ENCODE peak calls at places on chromosome 13, in eight cellular contexts. D, R, N, E, M, G, V and L are unnamed samples.
A peak's percentile ranks its signal among the peaks of the same experiment; 100 is the strongest.

GRCh38 chr13:101751488-101751887 is 299.0 kb downstream of the ITGBL1 start:
- DNase-seq in M (no peak), R (peak; percentile 2), D (no peak), E (peak; percentile 88), G (no peak), N (no peak), V (peak; percentile 93), L (peak; percentile 92)

GRCh38 chr13:100707818-100708740 is 33.5 kb upstream of the TMTC4 start:
- DNase-seq in V (peak; percentile 83), N (no peak), E (no peak), R (no peak), D (no peak), M (no peak), G (no peak), L (peak; percentile 2)

GRCh38 chr13:50188696-50189095 is 173.5 kb downstream of the KCNRG start:
- DNase-seq in M (no peak), E (no peak), R (no peak), V (no peak), N (no peak), G (no peak), D (no peak), L (no peak)

GRCh38 chr13:65417953-65418352 is 1812.2 kb downstream of the PCDH9 start:
- DNase-seq in G (no peak), E (no peak), M (no peak), V (no peak), N (no peak), R (no peak), D (no peak), L (peak; percentile 19)

GRCh38 chr13:41019027-41019487 is at the start of gene ELF1:
- DNase-seq in V (peak; percentile 91), R (no peak), G (no peak), D (no peak), N (no peak), E (peak; percentile 22), M (no peak), L (peak; percentile 78)

GRCh38 chr13:48891586-48891985 is 84.1 kb upstream of the FNDC3A start:
- DNase-seq in M (no peak), V (peak; percentile 62), G (no peak), R (no peak), D (no peak), N (no peak), E (peak; percentile 81), L (peak; percentile 56)

GRCh38 chr13:44281252-44282000 is 92.2 kb upstream of the SERP2 start:
- DNase-seq in D (no peak), R (no peak), E (no peak), M (no peak), V (no peak), G (no peak), N (no peak), L (no peak)

GRCh38 chr13:96090240-96091101 is 564 bp downstream of the HS6ST3 start:
- DNase-seq in N (peak; percentile 14), R (no peak), M (peak; percentile 56), E (peak; percentile 12), V (no peak), D (peak; percentile 70), G (peak; percentile 57), L (no peak)

GRCh38 chr13:113749956-113750355 is 9.1 kb upstream of the TMEM255B start:
- DNase-seq in V (no peak), G (no peak), M (no peak), D (no peak), N (no peak), R (no peak), E (no peak), L (no peak)

GRCh38 chr13:86922936-86923335 is 748.2 kb upstream of the SLITRK5 start:
- DNase-seq in R (no peak), E (no peak), N (no peak), G (no peak), M (no peak), V (no peak), D (no peak), L (no peak)

GRCh38 chr13:27795718-27796019 is 3.4 kb downstream of the GSX1 start:
- DNase-seq in R (no peak), E (no peak), V (no peak), G (no peak), M (no peak), D (no peak), N (no peak), L (no peak)

GRCh38 chr13:90055760-90056159 is 1291.7 kb upstream of the MIR17HG start:
- DNase-seq in N (no peak), R (no peak), G (no peak), V (no peak), M (no peak), E (no peak), D (no peak), L (no peak)

GRCh38 chr13:48412881-48413351 is at the start of gene LPAR6:
- DNase-seq in N (no peak), R (no peak), M (no peak), E (peak; percentile 52), V (peak; percentile 64), G (no peak), D (no peak), L (peak; percentile 69)

GRCh38 chr13:40445557-40445990 is 220.9 kb downstream of the FOXO1 start:
- DNase-seq in N (no peak), E (no peak), G (no peak), D (peak; percentile 81), R (no peak), M (no peak), V (peak; percentile 95), L (peak; percentile 74)

GRCh38 chr13:58907347-58907746 is 1256.4 kb downstream of the DIAPH3 start:
- DNase-seq in V (no peak), M (no peak), G (no peak), R (no peak), E (no peak), N (no peak), D (no peak), L (no peak)
- TF ChIP-seq CTCF in V (no peak), M (no peak), G (no peak), R (no peak), E (no peak), N (peak; percentile 36), D (no peak), L (no peak)

DNA sequence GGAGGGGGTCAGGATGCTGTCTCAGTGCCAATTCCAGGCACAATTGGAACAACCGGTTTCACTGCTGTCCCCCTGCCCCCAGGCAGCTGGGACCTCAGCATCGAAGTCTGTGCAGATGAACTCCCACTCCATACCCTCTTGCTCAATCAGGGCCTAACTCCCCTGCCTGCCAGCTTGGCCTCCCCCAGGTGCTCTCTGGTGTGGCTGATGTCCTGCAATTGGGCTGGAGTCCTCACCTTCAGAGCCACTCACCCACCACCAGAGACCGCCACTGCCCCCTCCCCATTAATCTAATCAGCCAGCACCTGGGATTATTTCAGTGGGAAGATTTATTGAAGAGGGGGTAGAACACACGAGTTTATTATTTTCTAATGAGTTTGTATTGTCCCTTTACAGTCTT is 118.8 kb downstream of the MIPEP start:
- DNase-seq in N (no peak), D (no peak), R (no peak), V (no peak), E (no peak), G (no peak), M (no peak), L (no peak)
- TF ChIP-seq CTCF in N (no peak), D (no peak), R (no peak), V (no peak), E (no peak), G (no peak), M (peak; percentile 13), L (no peak)

GRCh38 chr13:98541701-98542203 is 35.2 kb downstream of the STK24 start:
- DNase-seq in V (no peak), R (no peak), G (no peak), D (no peak), E (peak; percentile 21), N (no peak), M (no peak), L (no peak)
- TF ChIP-seq CTCF in V (no peak), R (no peak), G (no peak), D (no peak), E (no peak), N (no peak), M (no peak), L (no peak)

DNA sequence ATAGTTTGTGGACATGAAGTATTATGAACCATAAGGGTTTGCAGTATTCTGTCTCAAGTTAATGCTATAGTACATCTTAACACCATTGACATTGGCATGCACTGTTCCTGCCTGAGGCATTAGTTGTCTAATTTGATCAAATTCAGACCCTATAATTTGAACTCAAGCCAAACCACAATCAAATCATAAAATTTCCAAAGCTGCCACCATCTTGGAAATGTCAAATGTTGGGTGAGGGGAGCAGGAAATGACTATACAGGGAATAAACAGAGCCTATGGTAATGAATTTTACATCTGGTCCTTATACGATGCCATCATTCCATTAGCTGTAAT is 257.9 kb downstream of the SPRY2 start:
- DNase-seq in R (no peak), N (no peak), G (no peak), V (no peak), E (no peak), D (no peak), M (no peak), L (no peak)
- TF ChIP-seq CTCF in R (no peak), N (no peak), G (no peak), V (no peak), E (no peak), D (no peak), M (no peak), L (no peak)

GRCh38 chr13:67076378-67076777 is 153.8 kb downstream of the PCDH9 start:
- DNase-seq in G (no peak), M (no peak), E (no peak), V (no peak), R (no peak), D (no peak), N (no peak), L (no peak)

GRCh38 chr13:67077132-67077531 is 153.0 kb downstream of the PCDH9 start:
- DNase-seq in R (no peak), N (no peak), D (no peak), G (no peak), V (no peak), E (no peak), M (no peak), L (no peak)

GRCh38 chr13:67084066-67084465 is 146.1 kb downstream of the PCDH9 start:
- DNase-seq in N (no peak), V (no peak), M (no peak), R (no peak), D (no peak), G (no peak), E (no peak), L (no peak)

GRCh38 chr13:67078062-67078461 is 152.1 kb downstream of the PCDH9 start:
- DNase-seq in G (no peak), D (no peak), N (no peak), R (no peak), V (no peak), M (no peak), E (no peak), L (no peak)

GRCh38 chr13:67080351-67080750 is 149.8 kb downstream of the PCDH9 start:
- DNase-seq in E (no peak), N (no peak), R (no peak), G (no peak), V (no peak), D (no peak), M (no peak), L (no peak)
- TF ChIP-seq CTCF in E (no peak), N (no peak), R (no peak), G (no peak), V (no peak), D (no peak), M (no peak), L (no peak)

GRCh38 chr13:97182065-97182890 is 39.9 kb upstream of the MBNL2 start:
- DNase-seq in V (no peak), G (no peak), M (no peak), D (no peak), E (no peak), N (no peak), R (no peak), L (peak; percentile 30)
- TF ChIP-seq CTCF in V (no peak), G (no peak), M (no peak), D (no peak), E (no peak), N (no peak), R (no peak), L (no peak)